ENCODE peak calls at places on chromosomes 7 and 10, in four cellular contexts. One of them, this sample, is unnamed.

GRCh38 chr10:404341-404740 is 269.1 kb downstream of the ZMYND11 start:
- DNase-seq in neural progenitor cell: no peak
- DNase-seq in NCI-H446 treated with DMSO at 0.1 percent for 48 hours: no peak
- DNase-seq in A549: no peak
- DNase-seq in this sample: no peak

GRCh38 chr10:123529146-123529760 is 136.9 kb upstream of the GPR26 start:
- DNase-seq in neural progenitor cell: no peak
- DNase-seq in NCI-H446 treated with DMSO at 0.1 percent for 48 hours: no peak
- DNase-seq in A549: no peak
- DNase-seq in this sample: no peak

GRCh38 chr10:79104264-79104954 is 35.6 kb downstream of the ZMIZ1 start:
- DNase-seq in neural progenitor cell: no peak
- DNase-seq in NCI-H446 treated with DMSO at 0.1 percent for 48 hours: no peak
- DNase-seq in A549: no peak
- DNase-seq in this sample: no peak

GRCh38 chr7:45075871-45076796 is 12.6 kb downstream of the NACAD start:
- DNase-seq in neural progenitor cell: no peak
- DNase-seq in NCI-H446 treated with DMSO at 0.1 percent for 48 hours: no peak
- DNase-seq in A549: no peak
- DNase-seq in this sample: no peak

GRCh38 chr7:116316838-116317612 is 106.7 kb downstream of the TES start:
- DNase-seq in neural progenitor cell: peak; percentile 54
- DNase-seq in NCI-H446 treated with DMSO at 0.1 percent for 48 hours: peak; percentile 81
- DNase-seq in A549: peak; percentile 78
- DNase-seq in this sample: peak; percentile 33

GRCh38 chr7:22142593-22142992 is 196.9 kb upstream of the CDCA7L start:
- DNase-seq in neural progenitor cell: no peak
- DNase-seq in NCI-H446 treated with DMSO at 0.1 percent for 48 hours: no peak
- DNase-seq in A549: no peak
- DNase-seq in this sample: no peak

GRCh38 chr10:120542591-120542990 is 85.6 kb downstream of the PLPP4 start:
- DNase-seq in neural progenitor cell: no peak
- DNase-seq in NCI-H446 treated with DMSO at 0.1 percent for 48 hours: no peak
- DNase-seq in A549: no peak
- DNase-seq in this sample: no peak

GRCh38 chr7:27099839-27100225 is 2.7 kb downstream of the HOXA2 start:
- DNase-seq in neural progenitor cell: no peak
- DNase-seq in NCI-H446 treated with DMSO at 0.1 percent for 48 hours: no peak
- DNase-seq in A549: no peak
- DNase-seq in this sample: no peak

GRCh38 chr10:79348640-79348988 is 1.3 kb downstream of the PPIF start:
- DNase-seq in neural progenitor cell: no peak
- DNase-seq in NCI-H446 treated with DMSO at 0.1 percent for 48 hours: no peak
- DNase-seq in A549: no peak
- DNase-seq in this sample: no peak

GRCh38 chr7:145692237-145692950 is 424.2 kb upstream of the CNTNAP2 start:
- DNase-seq in neural progenitor cell: peak; percentile 23
- DNase-seq in NCI-H446 treated with DMSO at 0.1 percent for 48 hours: no peak
- DNase-seq in A549: no peak
- DNase-seq in this sample: no peak

GRCh38 chr10:124305984-124306383 is 112.7 kb downstream of the OAT start:
- DNase-seq in neural progenitor cell: no peak
- DNase-seq in NCI-H446 treated with DMSO at 0.1 percent for 48 hours: no peak
- DNase-seq in A549: no peak
- DNase-seq in this sample: no peak

GRCh38 chr7:131827421-131827820 is 271.0 kb upstream of the PODXL start:
- DNase-seq in neural progenitor cell: no peak
- DNase-seq in NCI-H446 treated with DMSO at 0.1 percent for 48 hours: no peak
- DNase-seq in A549: no peak
- DNase-seq in this sample: no peak

GRCh38 chr10:48439031-48439430 is 132.6 kb downstream of the MAPK8 start:
- DNase-seq in neural progenitor cell: no peak
- DNase-seq in NCI-H446 treated with DMSO at 0.1 percent for 48 hours: no peak
- DNase-seq in A549: no peak
- DNase-seq in this sample: no peak

GRCh38 chr10:25661632-25662031 is 272.4 kb upstream of the MYO3A start:
- DNase-seq in neural progenitor cell: no peak
- DNase-seq in NCI-H446 treated with DMSO at 0.1 percent for 48 hours: peak; percentile 78
- DNase-seq in A549: no peak
- DNase-seq in this sample: no peak

GRCh38 chr10:6130851-6131470 is 42.1 kb downstream of the RBM17 start:
- DNase-seq in neural progenitor cell: no peak
- DNase-seq in NCI-H446 treated with DMSO at 0.1 percent for 48 hours: no peak
- DNase-seq in A549: no peak
- DNase-seq in this sample: no peak

GRCh38 chr7:154613811-154614210 is 389.1 kb downstream of the PAXIP1 start:
- DNase-seq in neural progenitor cell: no peak
- DNase-seq in NCI-H446 treated with DMSO at 0.1 percent for 48 hours: no peak
- DNase-seq in A549: no peak
- DNase-seq in this sample: no peak

GRCh38 chr7:16433568-16434122 is 12.3 kb upstream of the CRPPA start:
- DNase-seq in neural progenitor cell: no peak
- DNase-seq in NCI-H446 treated with DMSO at 0.1 percent for 48 hours: no peak
- DNase-seq in A549: no peak
- DNase-seq in this sample: no peak

GRCh38 chr10:44706745-44707144 is 204.4 kb upstream of the TMEM72 start:
- DNase-seq in neural progenitor cell: no peak
- DNase-seq in NCI-H446 treated with DMSO at 0.1 percent for 48 hours: no peak
- DNase-seq in A549: no peak
- DNase-seq in this sample: peak; percentile 46

GRCh38 chr10:27244976-27245375 is 4.4 kb upstream of the ACBD5 start:
- DNase-seq in neural progenitor cell: no peak
- DNase-seq in NCI-H446 treated with DMSO at 0.1 percent for 48 hours: no peak
- DNase-seq in A549: no peak
- DNase-seq in this sample: no peak

This sample was measured in HTR-8/SVneo.